ENCODE peak calls at places on chromosomes 4 and X, in nine cellular contexts. One of them, this sample, is unnamed.
A peak's percentile ranks its signal among the peaks of the same experiment; 100 is the strongest.

GRCh38 chr4:184066584-184067300 is 150.9 kb downstream of the ENPP6 start:
- DNase-seq in esophagus squamous epithelium: no peak
- DNase-seq in HFF-Myc: no peak
- DNase-seq in choroid plexus epithelial cell: no peak
- DNase-seq in ovary: no peak
- DNase-seq in upper lobe of left lung: no peak
- DNase-seq in HCT116: no peak
- DNase-seq in testis: no peak
- DNase-seq in lower lobe of right lung: no peak
- DNase-seq in this sample: no peak

GRCh38 chrX:16836371-16836770 is 33.8 kb downstream of the RBBP7 start:
- DNase-seq in esophagus squamous epithelium: no peak
- DNase-seq in HFF-Myc: no peak
- DNase-seq in choroid plexus epithelial cell: no peak
- DNase-seq in ovary: no peak
- DNase-seq in upper lobe of left lung: peak; percentile 26
- DNase-seq in HCT116: no peak
- DNase-seq in testis: no peak
- DNase-seq in lower lobe of right lung: peak; percentile 44
- DNase-seq in this sample: no peak

GRCh38 chr4:122625156-122625555 is 4.3 kb upstream of the IL21 start:
- DNase-seq in esophagus squamous epithelium: no peak
- DNase-seq in HFF-Myc: no peak
- DNase-seq in choroid plexus epithelial cell: peak; percentile 13
- DNase-seq in ovary: no peak
- DNase-seq in upper lobe of left lung: no peak
- DNase-seq in HCT116: no peak
- DNase-seq in testis: no peak
- DNase-seq in lower lobe of right lung: no peak
- DNase-seq in this sample: no peak

GRCh38 chr4:25213327-25213979 is 20.4 kb upstream of the PI4K2B start:
- DNase-seq in esophagus squamous epithelium: no peak
- DNase-seq in HFF-Myc: no peak
- DNase-seq in choroid plexus epithelial cell: no peak
- DNase-seq in ovary: no peak
- DNase-seq in upper lobe of left lung: no peak
- DNase-seq in HCT116: no peak
- DNase-seq in testis: no peak
- DNase-seq in lower lobe of right lung: no peak
- DNase-seq in this sample: no peak

GRCh38 chr4:189081831-189082230 is 858.8 kb upstream of the FRG1 start:
- DNase-seq in esophagus squamous epithelium: no peak
- DNase-seq in HFF-Myc: no peak
- DNase-seq in choroid plexus epithelial cell: no peak
- DNase-seq in ovary: no peak
- DNase-seq in upper lobe of left lung: no peak
- DNase-seq in HCT116: no peak
- DNase-seq in testis: no peak
- DNase-seq in lower lobe of right lung: no peak
- DNase-seq in this sample: no peak

GRCh38 chr4:182806259-182807252 is 110.6 kb downstream of the DCTD start:
- DNase-seq in esophagus squamous epithelium: no peak
- DNase-seq in HFF-Myc: peak; percentile 19
- DNase-seq in choroid plexus epithelial cell: peak; percentile 74
- DNase-seq in ovary: peak; percentile 74
- DNase-seq in upper lobe of left lung: peak; percentile 72
- DNase-seq in HCT116: peak; percentile 21
- DNase-seq in testis: peak; percentile 86
- DNase-seq in lower lobe of right lung: peak; percentile 84
- DNase-seq in this sample: no peak

GRCh38 chr4:41164405-41164804 is 49.9 kb downstream of the APBB2 start:
- DNase-seq in esophagus squamous epithelium: no peak
- DNase-seq in HFF-Myc: no peak
- DNase-seq in choroid plexus epithelial cell: no peak
- DNase-seq in ovary: no peak
- DNase-seq in upper lobe of left lung: no peak
- DNase-seq in HCT116: no peak
- DNase-seq in testis: no peak
- DNase-seq in lower lobe of right lung: no peak
- DNase-seq in this sample: no peak

GRCh38 chrX:134374294-134374693 is 85.7 kb upstream of the HPRT1 start:
- DNase-seq in esophagus squamous epithelium: no peak
- DNase-seq in HFF-Myc: no peak
- DNase-seq in choroid plexus epithelial cell: peak; percentile 16
- DNase-seq in ovary: no peak
- DNase-seq in upper lobe of left lung: no peak
- DNase-seq in HCT116: no peak
- DNase-seq in testis: no peak
- DNase-seq in lower lobe of right lung: no peak
- DNase-seq in this sample: no peak

GRCh38 chrX:70166601-70167590 is 10.4 kb upstream of the DGAT2L6 start:
- DNase-seq in esophagus squamous epithelium: no peak
- DNase-seq in HFF-Myc: peak; percentile 12
- DNase-seq in choroid plexus epithelial cell: peak; percentile 71
- DNase-seq in ovary: no peak
- DNase-seq in upper lobe of left lung: no peak
- DNase-seq in HCT116: peak; percentile 6
- DNase-seq in testis: no peak
- DNase-seq in lower lobe of right lung: no peak
- DNase-seq in this sample: no peak

GRCh38 chr4:167379433-167379832 is 145.1 kb upstream of the SPOCK3 start:
- DNase-seq in esophagus squamous epithelium: no peak
- DNase-seq in HFF-Myc: no peak
- DNase-seq in choroid plexus epithelial cell: no peak
- DNase-seq in ovary: no peak
- DNase-seq in upper lobe of left lung: no peak
- DNase-seq in HCT116: no peak
- DNase-seq in testis: no peak
- DNase-seq in lower lobe of right lung: no peak
- DNase-seq in this sample: no peak

GRCh38 chr4:185128272-185129119 is 14.6 kb upstream of the SLC25A4 start:
- DNase-seq in esophagus squamous epithelium: no peak
- DNase-seq in HFF-Myc: no peak
- DNase-seq in choroid plexus epithelial cell: peak; percentile 14
- DNase-seq in ovary: peak; percentile 71
- DNase-seq in upper lobe of left lung: peak; percentile 49
- DNase-seq in HCT116: no peak
- DNase-seq in testis: peak; percentile 62
- DNase-seq in lower lobe of right lung: peak; percentile 57
- DNase-seq in this sample: no peak

GRCh38 chrX:147736045-147736444 is 175.7 kb upstream of the FMR1 start:
- DNase-seq in esophagus squamous epithelium: no peak
- DNase-seq in HFF-Myc: no peak
- DNase-seq in choroid plexus epithelial cell: no peak
- DNase-seq in ovary: no peak
- DNase-seq in upper lobe of left lung: no peak
- DNase-seq in HCT116: no peak
- DNase-seq in testis: no peak
- DNase-seq in lower lobe of right lung: no peak
- DNase-seq in this sample: no peak

GRCh38 chrX:65607070-65607742 is 60.2 kb upstream of the MSN start:
- DNase-seq in esophagus squamous epithelium: no peak
- DNase-seq in HFF-Myc: no peak
- DNase-seq in choroid plexus epithelial cell: peak; percentile 71
- DNase-seq in ovary: no peak
- DNase-seq in upper lobe of left lung: no peak
- DNase-seq in HCT116: no peak
- DNase-seq in testis: no peak
- DNase-seq in lower lobe of right lung: no peak
- DNase-seq in this sample: no peak

GRCh38 chr4:38055566-38055965 is 95.4 kb downstream of the PTTG2 start:
- DNase-seq in esophagus squamous epithelium: no peak
- DNase-seq in HFF-Myc: no peak
- DNase-seq in choroid plexus epithelial cell: no peak
- DNase-seq in ovary: no peak
- DNase-seq in upper lobe of left lung: no peak
- DNase-seq in HCT116: no peak
- DNase-seq in testis: no peak
- DNase-seq in lower lobe of right lung: no peak
- DNase-seq in this sample: no peak

GRCh38 chrX:13574600-13574999 is 5.2 kb downstream of the EGFL6 start:
- DNase-seq in esophagus squamous epithelium: no peak
- DNase-seq in HFF-Myc: no peak
- DNase-seq in choroid plexus epithelial cell: no peak
- DNase-seq in ovary: no peak
- DNase-seq in upper lobe of left lung: no peak
- DNase-seq in HCT116: no peak
- DNase-seq in testis: no peak
- DNase-seq in lower lobe of right lung: no peak
- DNase-seq in this sample: no peak

GRCh38 chrX:13571136-13571535 is 1.7 kb downstream of the EGFL6 start:
- DNase-seq in esophagus squamous epithelium: no peak
- DNase-seq in HFF-Myc: no peak
- DNase-seq in choroid plexus epithelial cell: no peak
- DNase-seq in ovary: no peak
- DNase-seq in upper lobe of left lung: no peak
- DNase-seq in HCT116: no peak
- DNase-seq in testis: no peak
- DNase-seq in lower lobe of right lung: no peak
- DNase-seq in this sample: no peak

GRCh38 chrX:13569479-13570244 is at the start of gene EGFL6:
- DNase-seq in esophagus squamous epithelium: no peak
- DNase-seq in HFF-Myc: no peak
- DNase-seq in choroid plexus epithelial cell: no peak
- DNase-seq in ovary: no peak
- DNase-seq in upper lobe of left lung: no peak
- DNase-seq in HCT116: no peak
- DNase-seq in testis: no peak
- DNase-seq in lower lobe of right lung: no peak
- DNase-seq in this sample: no peak

GRCh38 chrX:13570245-13570573 is 808 bp downstream of the EGFL6 start:
- DNase-seq in esophagus squamous epithelium: no peak
- DNase-seq in HFF-Myc: no peak
- DNase-seq in choroid plexus epithelial cell: no peak
- DNase-seq in ovary: no peak
- DNase-seq in upper lobe of left lung: no peak
- DNase-seq in HCT116: no peak
- DNase-seq in testis: no peak
- DNase-seq in lower lobe of right lung: no peak
- DNase-seq in this sample: no peak
- H3K4me3 ChIP-seq in esophagus squamous epithelium: peak overlapping the region; percentile 32
- H3K4me3 ChIP-seq in HFF-Myc: no peak overlapping the region
- H3K4me3 ChIP-seq in choroid plexus epithelial cell: no peak overlapping the region
- H3K4me3 ChIP-seq in ovary: no peak overlapping the region
- H3K4me3 ChIP-seq in upper lobe of left lung: no peak overlapping the region
- H3K4me3 ChIP-seq in HCT116: no peak overlapping the region
- H3K4me3 ChIP-seq in testis: no peak overlapping the region
- H3K4me3 ChIP-seq in lower lobe of right lung: peak overlapping the region; percentile 40
- H3K4me3 ChIP-seq in this sample: no peak overlapping the region

DNA sequence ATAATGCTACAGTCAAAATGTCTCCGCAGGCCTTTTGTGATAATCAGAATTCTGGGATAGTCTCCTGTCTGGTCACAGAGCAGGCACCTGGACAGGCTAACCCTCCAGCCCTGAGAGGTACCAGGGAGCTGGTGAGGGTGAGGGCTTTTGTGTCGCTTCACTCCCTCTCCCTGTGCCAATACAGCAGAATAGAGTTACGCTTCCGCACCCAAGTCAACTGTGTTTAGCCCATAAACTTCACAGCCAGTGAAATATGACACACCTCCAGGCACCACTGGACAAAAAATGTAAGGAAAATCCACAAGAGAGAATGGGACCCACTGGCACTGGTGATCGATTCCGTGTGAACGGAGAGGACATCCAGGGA is 1.3 kb downstream of the GAK start:
- DNase-seq in esophagus squamous epithelium: no peak
- DNase-seq in HFF-Myc: no peak
- DNase-seq in choroid plexus epithelial cell: no peak
- DNase-seq in ovary: no peak
- DNase-seq in upper lobe of left lung: no peak
- DNase-seq in HCT116: no peak
- DNase-seq in testis: no peak
- DNase-seq in lower lobe of right lung: no peak
- DNase-seq in this sample: no peak
- H3K4me3 ChIP-seq in esophagus squamous epithelium: peak overlapping the region; percentile 99
- H3K4me3 ChIP-seq in HFF-Myc: peak overlapping the region; percentile 96
- H3K4me3 ChIP-seq in choroid plexus epithelial cell: peak overlapping the region; percentile 90
- H3K4me3 ChIP-seq in ovary: peak overlapping the region; percentile 79
- H3K4me3 ChIP-seq in upper lobe of left lung: no peak overlapping the region
- H3K4me3 ChIP-seq in HCT116: peak overlapping the region; percentile 91
- H3K4me3 ChIP-seq in testis: peak overlapping the region; percentile 98
- H3K4me3 ChIP-seq in lower lobe of right lung: peak overlapping the region; percentile 97
- H3K4me3 ChIP-seq in this sample: peak overlapping the region; percentile 96

DNA sequence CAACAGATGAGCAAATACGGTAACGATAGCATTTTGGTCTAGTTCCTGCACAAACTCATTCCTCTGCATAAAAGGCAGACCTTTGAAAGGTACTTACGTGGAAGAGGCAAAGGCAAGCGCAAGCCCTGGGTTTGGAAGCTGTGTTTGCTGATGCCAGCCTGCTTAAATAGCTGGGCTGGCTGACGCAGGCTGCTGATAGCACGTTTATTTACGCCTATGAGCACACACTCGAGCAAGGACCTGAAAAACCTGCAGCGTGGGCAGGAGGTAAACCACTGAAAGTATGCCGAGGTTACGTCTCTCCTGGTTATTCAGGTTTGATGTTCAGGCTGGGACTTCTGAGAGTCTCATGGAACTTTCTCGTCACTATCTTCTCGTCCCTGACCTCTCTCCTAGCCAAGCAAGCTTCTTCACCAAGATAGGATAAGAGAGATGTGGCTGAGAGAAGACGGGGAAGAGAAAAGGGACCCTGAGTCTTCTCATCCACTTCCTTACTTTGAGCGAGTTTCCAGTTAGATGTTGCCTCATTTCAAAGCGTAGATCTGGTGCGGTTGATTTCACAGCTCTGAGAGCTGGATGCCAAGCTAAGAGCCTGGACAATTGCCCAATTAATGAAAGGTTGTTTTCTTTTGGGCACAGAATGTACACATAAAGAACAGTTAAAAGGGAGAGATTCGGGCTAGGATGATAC is at the start of gene HOPX:
- DNase-seq in esophagus squamous epithelium: no peak
- DNase-seq in HFF-Myc: no peak
- DNase-seq in choroid plexus epithelial cell: no peak
- DNase-seq in ovary: peak; percentile 17
- DNase-seq in upper lobe of left lung: peak; percentile 86
- DNase-seq in HCT116: no peak
- DNase-seq in testis: peak; percentile 78
- DNase-seq in lower lobe of right lung: peak; percentile 87
- DNase-seq in this sample: peak; percentile 59
- H3K4me3 ChIP-seq in esophagus squamous epithelium: peak within 1 kb of the TSS; percentile 38
- H3K4me3 ChIP-seq in HFF-Myc: no peak within 1 kb of the TSS
- H3K4me3 ChIP-seq in choroid plexus epithelial cell: no peak within 1 kb of the TSS
- H3K4me3 ChIP-seq in ovary: no peak within 1 kb of the TSS
- H3K4me3 ChIP-seq in upper lobe of left lung: no peak within 1 kb of the TSS
- H3K4me3 ChIP-seq in HCT116: no peak within 1 kb of the TSS
- H3K4me3 ChIP-seq in testis: no peak within 1 kb of the TSS
- H3K4me3 ChIP-seq in lower lobe of right lung: peak within 1 kb of the TSS; percentile 51
- H3K4me3 ChIP-seq in this sample: peak within 1 kb of the TSS; percentile 50

DNA sequence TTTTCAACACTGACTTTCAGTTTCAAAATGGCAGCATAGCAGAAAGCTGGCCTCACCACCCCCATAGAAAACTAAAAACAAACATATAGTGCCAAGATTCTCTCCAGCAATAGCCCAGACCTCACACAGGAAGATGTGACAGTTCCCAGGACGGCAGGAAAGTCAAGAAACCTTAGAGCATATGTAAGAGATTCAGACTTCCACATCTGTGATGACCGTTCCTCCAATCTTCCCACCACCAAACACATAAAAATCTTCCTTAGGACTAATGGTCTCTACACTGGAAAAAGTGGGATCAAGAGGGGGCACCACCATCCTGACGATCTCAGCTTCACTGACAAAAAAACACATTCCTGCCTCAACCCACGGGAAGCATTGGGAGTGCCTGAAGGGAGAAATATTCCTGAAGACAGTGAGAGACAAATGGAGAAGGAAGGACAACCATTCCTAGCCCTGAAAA is 134.1 kb upstream of the CPXCR1 start:
- DNase-seq in esophagus squamous epithelium: no peak
- DNase-seq in HFF-Myc: no peak
- DNase-seq in choroid plexus epithelial cell: peak; percentile 0
- DNase-seq in ovary: no peak
- DNase-seq in upper lobe of left lung: no peak
- DNase-seq in HCT116: no peak
- DNase-seq in testis: no peak
- DNase-seq in lower lobe of right lung: no peak
- DNase-seq in this sample: no peak
- H3K4me3 ChIP-seq in esophagus squamous epithelium: no peak overlapping the region
- H3K4me3 ChIP-seq in HFF-Myc: no peak overlapping the region
- H3K4me3 ChIP-seq in choroid plexus epithelial cell: peak overlapping the region; percentile 33
- H3K4me3 ChIP-seq in ovary: no peak overlapping the region
- H3K4me3 ChIP-seq in upper lobe of left lung: no peak overlapping the region
- H3K4me3 ChIP-seq in HCT116: no peak overlapping the region
- H3K4me3 ChIP-seq in testis: peak overlapping the region; percentile 6
- H3K4me3 ChIP-seq in lower lobe of right lung: no peak overlapping the region
- H3K4me3 ChIP-seq in this sample: no peak overlapping the region

This sample was measured in PC-9.